ENCODE peak calls at places on chromosomes 16 and 17, in eight cellular contexts. S, O, P, R, H, I, G and C are unnamed samples.

GRCh38 chr17:36705651-36706436 is 104.5 kb downstream of the MRM1 start:
- DNase-seq in G (peak), H (no peak), P (no peak), R (peak), I (peak), S (peak), O (peak), C (peak)

GRCh38 chr16:4087990-4088577 is 28.2 kb downstream of the ADCY9 start:
- DNase-seq in R (no peak), H (no peak), P (no peak), I (no peak), S (no peak), O (no peak), G (no peak), C (no peak)

GRCh38 chr17:57835333-57835900 is 14.4 kb downstream of the MRPS23 start:
- DNase-seq in O (no peak), P (no peak), I (no peak), G (no peak), R (no peak), S (no peak), H (no peak), C (no peak)

GRCh38 chr16:1090620-1091587 is 5.1 kb downstream of the C1QTNF8 start:
- DNase-seq in I (no peak), H (no peak), R (no peak), P (no peak), S (no peak), O (no peak), G (no peak), C (no peak)

GRCh38 chr17:51322390-51323029 is 62.2 kb downstream of the UTP18 start:
- DNase-seq in O (no peak), S (no peak), H (peak), G (peak), P (peak), I (no peak), R (peak), C (peak)

GRCh38 chr16:67199011-67199807 is at the start of gene ELMO3:
- DNase-seq in G (no peak), P (no peak), I (no peak), S (no peak), R (no peak), O (no peak), H (peak), C (no peak)

GRCh38 chr17:193426-193810 is 12.0 kb upstream of the DOC2B start:
- DNase-seq in H (no peak), S (no peak), G (no peak), I (no peak), P (no peak), O (no peak), R (no peak), C (no peak)

GRCh38 chr17:34465756-34466155 is 102.7 kb upstream of the CCL1 start:
- DNase-seq in O (no peak), I (no peak), G (no peak), P (no peak), R (no peak), S (no peak), H (no peak), C (peak)

GRCh38 chr17:82213251-82214011 is 789 bp upstream of the CCDC57 start:
- DNase-seq in I (no peak), P (no peak), G (peak), R (peak), O (peak), H (peak), S (peak), C (peak)

GRCh38 chr17:55448681-55449080 is 27.0 kb upstream of the MMD start:
- DNase-seq in H (no peak), S (no peak), I (no peak), O (no peak), R (peak), P (no peak), G (peak), C (peak)

GRCh38 chr16:83473109-83473508 is 334.7 kb upstream of the HSBP1 start:
- DNase-seq in O (no peak), P (peak), S (no peak), R (no peak), G (peak), H (no peak), I (no peak), C (peak)

GRCh38 chr16:57960826-57961472 is 10.0 kb downstream of the CNGB1 start:
- DNase-seq in I (no peak), P (no peak), H (no peak), R (no peak), S (no peak), G (no peak), O (no peak), C (no peak)

GRCh38 chr16:86078121-86078600 is 179.2 kb downstream of the IRF8 start:
- DNase-seq in H (no peak), O (no peak), P (no peak), S (no peak), G (no peak), I (no peak), R (peak), C (peak)

GRCh38 chr17:45431531-45432404 is 902 bp downstream of the ARHGAP27 start:
- DNase-seq in R (peak), H (peak), I (peak), O (peak), S (peak), P (no peak), G (no peak), C (peak)

GRCh38 chr17:69733171-69734014 is 318.9 kb downstream of the MAP2K6 start:
- DNase-seq in H (no peak), P (peak), O (no peak), G (peak), R (peak), I (no peak), S (no peak), C (peak)

GRCh38 chr17:38727661-38728220 is 2.4 kb upstream of the CISD3 start:
- DNase-seq in O (peak), G (no peak), P (no peak), H (no peak), R (no peak), S (peak), I (peak), C (no peak)

GRCh38 chr17:39793473-39793872 is 55.7 kb downstream of the GRB7 start:
- DNase-seq in I (no peak), R (no peak), S (no peak), O (no peak), H (no peak), G (no peak), P (no peak), C (no peak)

GRCh38 chr17:74803971-74804370 is 27.8 kb upstream of the NAT9 start:
- DNase-seq in I (no peak), G (no peak), O (no peak), P (no peak), H (no peak), S (no peak), R (no peak), C (no peak)

GRCh38 chr16:88924834-88925539 is 52.0 kb downstream of the CBFA2T3 start:
- DNase-seq in R (peak), I (peak), H (peak), G (peak), O (no peak), P (peak), S (peak), C (peak)